ENCODE peak calls at places on chromosome 14, in eight cellular contexts. S is AG04450; G is activated CD4-positive, alpha-beta T cell treated with anti-CD3 and anti-CD28 coated beads for 48 hours; A is EH; X is effector memory CD4-positive, alpha-beta T cell; Q is astrocyte of the spinal cord; D is CD8-positive, alpha-beta memory T cell; T is activated naive CD8-positive, alpha-beta T cell treated with anti-CD3 and anti-CD28 coated beads for 36 hours. M is an unnamed sample.

GRCh38 chr14:97052001-97052400 is 254.8 kb downstream of the VRK1 start:
- DNase-seq in S (no peak), A (no peak), Q (no peak), D (no peak), T (no peak), X (no peak), G (no peak), M (no peak)

GRCh38 chr14:49594347-49595089 is 4.2 kb upstream of the LRR1 start:
- DNase-seq in X (no peak), A (peak; percentile 42), T (no peak), Q (peak; percentile 59), G (no peak), D (no peak), S (peak; percentile 46), M (no peak)

GRCh38 chr14:69542311-69542710 is 32.4 kb downstream of the CCDC177 start:
- DNase-seq in A (no peak), D (no peak), X (no peak), G (no peak), T (no peak), Q (no peak), S (no peak), M (no peak)

GRCh38 chr14:96030136-96030760 is 8.9 kb upstream of the C14orf132 start:
- DNase-seq in T (no peak), G (no peak), S (no peak), D (no peak), A (no peak), Q (no peak), X (no peak), M (no peak)

GRCh38 chr14:67385618-67386017 is 25.5 kb downstream of the EIF2S1 start:
- DNase-seq in A (no peak), Q (no peak), X (no peak), D (no peak), S (no peak), G (no peak), T (no peak), M (no peak)

GRCh38 chr14:50658203-50658602 is 9.9 kb downstream of the SAV1 start:
- DNase-seq in T (no peak), Q (peak; percentile 72), X (no peak), A (peak; percentile 86), G (no peak), D (no peak), S (no peak), M (no peak)

GRCh38 chr14:85572845-85573244 is 42.9 kb downstream of the FLRT2 start:
- DNase-seq in T (no peak), X (no peak), S (peak; percentile 32), A (peak; percentile 87), Q (peak; percentile 79), D (no peak), G (no peak), M (no peak)

GRCh38 chr14:100851586-100851916 is 25.6 kb downstream of the MEG3 start:
- DNase-seq in Q (no peak), X (no peak), D (no peak), T (no peak), G (no peak), S (no peak), A (no peak), M (no peak)

GRCh38 chr14:32331227-32331597 is 2.1 kb downstream of the AKAP6 start:
- DNase-seq in A (no peak), X (no peak), G (no peak), D (no peak), S (no peak), T (no peak), Q (no peak), M (no peak)

GRCh38 chr14:50062438-50063039 is 53.8 kb downstream of the VCPKMT start:
- DNase-seq in Q (peak; percentile 82), G (peak; percentile 83), S (no peak), T (peak; percentile 72), D (peak; percentile 78), A (peak; percentile 86), X (peak; percentile 72), M (peak; percentile 95)

GRCh38 chr14:92510972-92511371 is 2.6 kb upstream of the RIN3 start:
- DNase-seq in D (no peak), G (no peak), X (no peak), T (no peak), Q (no peak), S (no peak), A (no peak), M (no peak)

GRCh38 chr14:92783813-92784431 is 10.2 kb upstream of the GOLGA5 start:
- DNase-seq in D (peak; percentile 50), Q (peak; percentile 80), G (peak; percentile 31), A (peak; percentile 76), T (no peak), S (peak; percentile 30), X (no peak), M (no peak)

M was measured in T-helper 1 cell.